ENCODE peak calls at places on chromosomes 1 and 21, in five cellular contexts. S, N, E, K and B are unnamed samples.

GRCh38 chr1:212190169-212190568 is 95.0 kb upstream of the PPP2R5A start:
- DNase-seq in S (no peak), N (no peak), E (no peak), K (no peak), B (no peak)

GRCh38 chr1:201019321-201019977 is 4.1 kb downstream of the KIF21B start:
- DNase-seq in S (no peak), N (no peak), E (peak; percentile 93), K (peak; percentile 80), B (no peak)

GRCh38 chr1:235632538-235633219 is 16.9 kb downstream of the GNG4 start:
- DNase-seq in S (no peak), N (peak; percentile 46), E (no peak), K (no peak), B (no peak)

GRCh38 chr21:44324854-44325107 is 14.4 kb downstream of the CFAP410 start:
- DNase-seq in S (no peak), N (no peak), E (no peak), K (no peak), B (no peak)

GRCh38 chr1:225482489-225482950 is 54.7 kb upstream of the LBR start:
- DNase-seq in S (no peak), N (no peak), E (no peak), K (no peak), B (no peak)

GRCh38 chr1:67987046-67987799 is 63.2 kb downstream of the DIRAS3 start:
- DNase-seq in S (no peak), N (no peak), E (no peak), K (no peak), B (no peak)

GRCh38 chr21:22374218-22374969 is 1376.2 kb downstream of the NCAM2 start:
- DNase-seq in S (no peak), N (peak; percentile 68), E (no peak), K (no peak), B (no peak)

GRCh38 chr1:26049531-26050254 is 3.8 kb upstream of the SLC30A2 start:
- DNase-seq in S (no peak), N (no peak), E (no peak), K (no peak), B (no peak)

GRCh38 chr1:22687191-22687590 is 23.4 kb upstream of the EPHB2 start:
- DNase-seq in S (no peak), N (no peak), E (no peak), K (no peak), B (no peak)

GRCh38 chr1:245197121-245197520 is 42.3 kb downstream of the KIF26B start:
- DNase-seq in S (no peak), N (no peak), E (no peak), K (no peak), B (no peak)

GRCh38 chr21:42228709-42229220 is 9.8 kb downstream of the ABCG1 start:
- DNase-seq in S (no peak), N (no peak), E (no peak), K (no peak), B (no peak)

GRCh38 chr1:177913762-177914540 is 55.9 kb downstream of the SEC16B start:
- DNase-seq in S (peak; percentile 42), N (peak; percentile 51), E (no peak), K (no peak), B (no peak)

GRCh38 chr1:55073187-55073916 is 34.0 kb downstream of the PCSK9 start:
- DNase-seq in S (no peak), N (no peak), E (no peak), K (no peak), B (no peak)

GRCh38 chr1:25821630-25822091 is 1.9 kb downstream of the MTFR1L start:
- DNase-seq in S (no peak), N (no peak), E (no peak), K (no peak), B (no peak)

GRCh38 chr1:17979815-17980214 is 127.8 kb upstream of the IGSF21 start:
- DNase-seq in S (no peak), N (no peak), E (no peak), K (no peak), B (no peak)

GRCh38 chr1:197144570-197145325 is 1.7 kb downstream of the ASPM start:
- DNase-seq in S (peak; percentile 3), N (no peak), E (no peak), K (no peak), B (no peak)

GRCh38 chr1:6466023-6466422 is at the start of gene TNFRSF25:
- DNase-seq in S (no peak), N (peak; percentile 45), E (peak; percentile 42), K (no peak), B (no peak)

GRCh38 chr1:77347646-77348045 is 65.8 kb downstream of the AK5 start:
- DNase-seq in S (no peak), N (no peak), E (no peak), K (no peak), B (no peak)

GRCh38 chr1:178774263-178774662 is 49.2 kb downstream of the RALGPS2 start:
- DNase-seq in S (peak; percentile 2), N (no peak), E (no peak), K (no peak), B (no peak)

GRCh38 chr1:216723274-216723780 is at the start of gene ESRRG:
- DNase-seq in S (peak; percentile 95), N (peak; percentile 79), E (no peak), K (no peak), B (peak; percentile 37)

GRCh38 chr1:231970684-231971083 is 344.1 kb downstream of the DISC1 start:
- DNase-seq in S (no peak), N (no peak), E (no peak), K (peak; percentile 64), B (no peak)

GRCh38 chr1:203556047-203556851 is 62.3 kb downstream of the OPTC start:
- DNase-seq in S (peak; percentile 92), N (peak; percentile 50), E (no peak), K (peak; percentile 82), B (no peak)

GRCh38 chr1:151292207-151293030 is 10.3 kb downstream of the ZNF687 start:
- DNase-seq in S (no peak), N (no peak), E (peak; percentile 25), K (no peak), B (no peak)

GRCh38 chr1:91490501-91490900 is 10.2 kb upstream of the CDC7 start:
- DNase-seq in S (no peak), N (no peak), E (no peak), K (no peak), B (no peak)

DNA sequence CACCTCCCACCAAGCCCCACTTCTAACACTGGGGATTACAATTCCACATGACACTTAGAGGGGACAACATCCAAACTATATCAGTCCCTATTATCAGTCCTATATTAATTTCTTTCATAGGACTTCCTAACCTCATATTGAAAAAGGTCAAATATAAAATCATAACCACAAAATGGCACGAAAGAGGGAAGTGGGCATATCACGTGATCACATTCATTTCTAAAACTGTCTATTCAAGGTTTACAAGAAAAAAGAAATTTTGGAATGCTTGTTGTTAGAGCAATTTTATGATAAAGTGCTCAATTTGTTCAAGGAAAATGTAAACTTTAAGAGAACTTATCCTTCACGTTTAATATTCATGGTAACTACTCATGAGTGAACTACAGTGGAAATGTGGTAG is 13.2 kb upstream of the CDC7 start:
- DNase-seq in S (no peak), N (no peak), E (no peak), K (no peak), B (no peak)
- H3K36me3 ChIP-seq in S (no peaks in the 10 kb centered on the region), N (no peaks in the 10 kb centered on the region), E (no peaks in the 10 kb centered on the region), K (no peaks in the 10 kb centered on the region), B (no peaks in the 10 kb centered on the region)

GRCh38 chr1:156356262-156356874 is 12.6 kb upstream of the RHBG start:
- DNase-seq in S (no peak), N (no peak), E (no peak), K (no peak), B (no peak)
- H3K36me3 ChIP-seq in S (no peaks in the 10 kb centered on the region), N (no peaks in the 10 kb centered on the region), E (no peaks in the 10 kb centered on the region), K (no peaks in the 10 kb centered on the region), B (no peaks in the 10 kb centered on the region)

DNA sequence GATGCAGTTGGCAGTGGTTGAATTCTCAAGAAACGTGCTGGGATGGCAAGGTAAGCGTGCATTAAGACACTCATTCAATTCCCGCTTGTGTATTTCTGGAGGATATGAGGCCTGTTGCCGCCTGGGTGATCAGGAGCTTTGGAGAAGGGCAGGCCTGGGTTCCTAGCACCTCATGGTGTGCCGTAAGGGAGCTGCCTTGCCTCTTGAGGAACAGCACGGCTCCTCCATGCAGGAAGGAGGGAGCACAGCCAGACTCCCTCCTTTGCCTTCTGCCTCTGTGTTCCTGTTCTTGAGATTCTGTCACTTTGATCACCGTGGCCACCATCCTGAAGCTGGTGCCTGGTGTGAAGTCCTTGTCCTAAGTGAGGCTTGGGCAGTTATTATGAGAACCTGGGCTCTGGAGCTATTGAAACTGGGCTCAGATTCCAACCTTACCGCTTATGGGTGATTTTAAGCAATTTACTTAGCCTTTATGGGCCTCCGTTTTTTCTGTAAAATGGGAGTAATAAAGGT is 18.3 kb downstream of the SLFNL1 start:
- DNase-seq in S (no peak), N (no peak), E (no peak), K (no peak), B (no peak)
- H3K36me3 ChIP-seq in S (peaks cover 15% of the 10 kb centered on the region), N (peaks cover 15% of the 10 kb centered on the region), E (peaks cover 30% of the 10 kb centered on the region), K (peaks cover 28% of the 10 kb centered on the region), B (peaks cover 52% of the 10 kb centered on the region)

GRCh38 chr1:31011719-31012118 is 53.8 kb downstream of the PUM1 start:
- DNase-seq in S (no peak), N (no peak), E (no peak), K (no peak), B (no peak)
- H3K36me3 ChIP-seq in S (peaks cover 4% of the 10 kb centered on the region), N (peaks cover under 1% of the 10 kb centered on the region), E (no peaks in the 10 kb centered on the region), K (no peaks in the 10 kb centered on the region), B (no peaks in the 10 kb centered on the region)

GRCh38 chr1:220198186-220199005 is 73.9 kb downstream of the RAB3GAP2 start:
- DNase-seq in S (no peak), N (no peak), E (no peak), K (no peak), B (no peak)

GRCh38 chr1:220207406-220207805 is 64.8 kb downstream of the RAB3GAP2 start:
- DNase-seq in S (no peak), N (no peak), E (no peak), K (no peak), B (no peak)

DNA sequence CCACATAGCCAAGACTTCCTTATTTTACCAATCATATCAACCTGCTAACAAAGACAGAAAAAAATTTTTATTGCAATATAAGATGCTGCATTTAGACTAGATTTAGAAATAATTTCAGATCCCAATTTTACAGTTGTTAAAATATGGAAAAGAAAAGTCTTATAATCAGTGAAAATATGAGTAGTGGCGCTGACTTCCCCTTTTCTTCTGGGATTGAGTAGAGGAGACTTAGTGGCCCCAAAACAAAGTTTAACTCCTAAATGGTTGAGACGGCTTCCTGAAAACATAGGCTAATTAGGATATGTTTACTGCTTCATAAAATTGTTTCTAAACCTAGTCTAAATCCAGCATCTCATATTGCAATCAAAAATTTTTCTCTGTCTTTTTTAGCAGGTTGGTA is 68.4 kb downstream of the RAB3GAP2 start:
- DNase-seq in S (no peak), N (no peak), E (no peak), K (no peak), B (no peak)
- H3K36me3 ChIP-seq in S (peaks cover 38% of the 10 kb centered on the region), N (no peaks in the 10 kb centered on the region), E (peaks cover 23% of the 10 kb centered on the region), K (peaks cover 3% of the 10 kb centered on the region), B (peaks cover 8% of the 10 kb centered on the region)

DNA sequence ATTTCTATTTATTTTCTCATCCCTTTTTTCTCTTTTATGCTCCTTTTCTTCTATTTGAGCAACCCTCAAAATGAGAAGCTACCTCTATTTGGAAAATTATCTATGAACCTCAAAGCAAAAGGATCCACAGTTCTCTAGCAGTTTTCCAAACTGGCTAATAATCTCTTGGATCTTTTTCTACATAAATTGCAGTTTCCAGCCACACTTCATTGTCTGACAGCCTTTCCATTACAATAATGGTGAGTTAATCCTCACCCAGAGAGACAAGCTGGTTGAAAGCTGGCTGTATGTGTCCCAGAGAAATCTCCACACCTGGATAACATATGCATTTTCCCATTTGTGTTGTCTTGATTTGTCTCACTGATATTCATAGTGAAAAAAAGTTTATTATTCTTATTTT is 16.5 kb upstream of the HSD17B7 start:
- DNase-seq in S (no peak), N (peak; percentile 4), E (no peak), K (no peak), B (no peak)
- H3K36me3 ChIP-seq in S (no peaks in the 10 kb centered on the region), N (no peaks in the 10 kb centered on the region), E (no peaks in the 10 kb centered on the region), K (peaks cover 15% of the 10 kb centered on the region), B (no peaks in the 10 kb centered on the region)